ENCODE peak calls at places on chromosomes 11 and 22, in seven cellular contexts. One of them, this sample, is unnamed. For H3K4me1, the result is how much of the 10 kb centered on the place peaks cover.

GRCh38 chr11:64742940-64743590 is 877 bp downstream of the RASGRP2 start:
- DNase-seq in colonic mucosa: peak
- DNase-seq in A673: no peak
- DNase-seq in naive thymus-derived CD4-positive, alpha-beta T cell: peak
- DNase-seq in pancreas: peak
- DNase-seq in CD8-positive, alpha-beta memory T cell: peak
- DNase-seq in tibial artery: peak
- DNase-seq in this sample: peak

GRCh38 chr11:128279861-128280260 is 307.5 kb downstream of the ETS1 start:
- DNase-seq in colonic mucosa: no peak
- DNase-seq in naive thymus-derived CD4-positive, alpha-beta T cell: no peak
- DNase-seq in A673: no peak
- DNase-seq in CD8-positive, alpha-beta memory T cell: no peak
- DNase-seq in pancreas: no peak
- DNase-seq in tibial artery: no peak
- DNase-seq in this sample: no peak

GRCh38 chr22:42787357-42787736 is 66.7 kb upstream of the A4GALT start:
- DNase-seq in pancreas: no peak
- DNase-seq in A673: no peak
- DNase-seq in CD8-positive, alpha-beta memory T cell: no peak
- DNase-seq in naive thymus-derived CD4-positive, alpha-beta T cell: no peak
- DNase-seq in colonic mucosa: no peak
- DNase-seq in tibial artery: no peak
- DNase-seq in this sample: no peak

GRCh38 chr22:50315289-50316113 is 8.1 kb upstream of the PLXNB2 start:
- DNase-seq in A673: no peak
- DNase-seq in CD8-positive, alpha-beta memory T cell: no peak
- DNase-seq in colonic mucosa: no peak
- DNase-seq in pancreas: no peak
- DNase-seq in tibial artery: no peak
- DNase-seq in naive thymus-derived CD4-positive, alpha-beta T cell: no peak
- DNase-seq in this sample: no peak

GRCh38 chr11:117221775-117222517 is 9.9 kb downstream of the PCSK7 start:
- DNase-seq in A673: peak
- DNase-seq in naive thymus-derived CD4-positive, alpha-beta T cell: no peak
- DNase-seq in pancreas: no peak
- DNase-seq in tibial artery: peak
- DNase-seq in colonic mucosa: peak
- DNase-seq in CD8-positive, alpha-beta memory T cell: no peak
- DNase-seq in this sample: peak

GRCh38 chr11:30533445-30533947 is 52.7 kb downstream of the MPPED2 start:
- DNase-seq in colonic mucosa: no peak
- DNase-seq in CD8-positive, alpha-beta memory T cell: no peak
- DNase-seq in pancreas: no peak
- DNase-seq in tibial artery: no peak
- DNase-seq in A673: no peak
- DNase-seq in naive thymus-derived CD4-positive, alpha-beta T cell: no peak
- DNase-seq in this sample: no peak

GRCh38 chr11:1153105-1153950 is 4.4 kb upstream of the MUC5AC start:
- DNase-seq in CD8-positive, alpha-beta memory T cell: no peak
- DNase-seq in A673: no peak
- DNase-seq in pancreas: peak
- DNase-seq in colonic mucosa: peak
- DNase-seq in tibial artery: peak
- DNase-seq in naive thymus-derived CD4-positive, alpha-beta T cell: no peak
- DNase-seq in this sample: no peak

GRCh38 chr11:126348806-126349582 is 6.5 kb upstream of the ST3GAL4 start:
- DNase-seq in tibial artery: no peak
- DNase-seq in colonic mucosa: no peak
- DNase-seq in naive thymus-derived CD4-positive, alpha-beta T cell: no peak
- DNase-seq in A673: no peak
- DNase-seq in CD8-positive, alpha-beta memory T cell: no peak
- DNase-seq in pancreas: no peak
- DNase-seq in this sample: no peak

GRCh38 chr11:18790820-18791174 is 801 bp downstream of the PTPN5 start:
- DNase-seq in pancreas: no peak
- DNase-seq in tibial artery: no peak
- DNase-seq in colonic mucosa: no peak
- DNase-seq in naive thymus-derived CD4-positive, alpha-beta T cell: no peak
- DNase-seq in A673: no peak
- DNase-seq in CD8-positive, alpha-beta memory T cell: no peak
- DNase-seq in this sample: no peak

GRCh38 chr22:44617828-44618227 is 84.2 kb upstream of the PRR5 start:
- DNase-seq in CD8-positive, alpha-beta memory T cell: no peak
- DNase-seq in pancreas: no peak
- DNase-seq in tibial artery: no peak
- DNase-seq in naive thymus-derived CD4-positive, alpha-beta T cell: no peak
- DNase-seq in A673: no peak
- DNase-seq in colonic mucosa: no peak
- DNase-seq in this sample: no peak

GRCh38 chr11:34242037-34242625 is 115.7 kb downstream of the ABTB2 start:
- DNase-seq in A673: no peak
- DNase-seq in naive thymus-derived CD4-positive, alpha-beta T cell: no peak
- DNase-seq in tibial artery: no peak
- DNase-seq in pancreas: no peak
- DNase-seq in colonic mucosa: no peak
- DNase-seq in CD8-positive, alpha-beta memory T cell: no peak
- DNase-seq in this sample: no peak

GRCh38 chr11:29801561-29801960 is 215.3 kb downstream of the KCNA4 start:
- DNase-seq in CD8-positive, alpha-beta memory T cell: no peak
- DNase-seq in A673: no peak
- DNase-seq in pancreas: no peak
- DNase-seq in tibial artery: no peak
- DNase-seq in naive thymus-derived CD4-positive, alpha-beta T cell: no peak
- DNase-seq in colonic mucosa: no peak
- DNase-seq in this sample: no peak

GRCh38 chr11:65644837-65645236 is 6.9 kb downstream of the SIPA1 start:
- DNase-seq in A673: no peak
- DNase-seq in tibial artery: no peak
- DNase-seq in pancreas: peak
- DNase-seq in colonic mucosa: no peak
- DNase-seq in naive thymus-derived CD4-positive, alpha-beta T cell: no peak
- DNase-seq in CD8-positive, alpha-beta memory T cell: no peak
- DNase-seq in this sample: no peak

GRCh38 chr22:17120711-17121234 is 387 bp downstream of the TMEM121B start:
- DNase-seq in tibial artery: no peak
- DNase-seq in A673: peak
- DNase-seq in naive thymus-derived CD4-positive, alpha-beta T cell: no peak
- DNase-seq in colonic mucosa: no peak
- DNase-seq in pancreas: peak
- DNase-seq in CD8-positive, alpha-beta memory T cell: no peak
- DNase-seq in this sample: no peak
- H3K4me3 ChIP-seq in tibial artery: peak
- H3K4me3 ChIP-seq in A673: peak
- H3K4me3 ChIP-seq in naive thymus-derived CD4-positive, alpha-beta T cell: no peak
- H3K4me3 ChIP-seq in colonic mucosa: peak
- H3K4me3 ChIP-seq in pancreas: peak
- H3K4me3 ChIP-seq in CD8-positive, alpha-beta memory T cell: no peak
- H3K4me3 ChIP-seq in this sample: no peak

GRCh38 chr11:8689726-8690255 is 7.2 kb downstream of the RPL27A start:
- DNase-seq in colonic mucosa: no peak
- DNase-seq in naive thymus-derived CD4-positive, alpha-beta T cell: no peak
- DNase-seq in CD8-positive, alpha-beta memory T cell: no peak
- DNase-seq in A673: no peak
- DNase-seq in pancreas: no peak
- DNase-seq in tibial artery: no peak
- DNase-seq in this sample: no peak
- H3K4me1 ChIP-seq in colonic mucosa: under half
- H3K4me1 ChIP-seq in naive thymus-derived CD4-positive, alpha-beta T cell: under half
- H3K4me1 ChIP-seq in CD8-positive, alpha-beta memory T cell: under half
- H3K4me1 ChIP-seq in A673: under half
- H3K4me1 ChIP-seq in pancreas: under half
- H3K4me1 ChIP-seq in tibial artery: under half
- H3K4me1 ChIP-seq in this sample: under half

DNA sequence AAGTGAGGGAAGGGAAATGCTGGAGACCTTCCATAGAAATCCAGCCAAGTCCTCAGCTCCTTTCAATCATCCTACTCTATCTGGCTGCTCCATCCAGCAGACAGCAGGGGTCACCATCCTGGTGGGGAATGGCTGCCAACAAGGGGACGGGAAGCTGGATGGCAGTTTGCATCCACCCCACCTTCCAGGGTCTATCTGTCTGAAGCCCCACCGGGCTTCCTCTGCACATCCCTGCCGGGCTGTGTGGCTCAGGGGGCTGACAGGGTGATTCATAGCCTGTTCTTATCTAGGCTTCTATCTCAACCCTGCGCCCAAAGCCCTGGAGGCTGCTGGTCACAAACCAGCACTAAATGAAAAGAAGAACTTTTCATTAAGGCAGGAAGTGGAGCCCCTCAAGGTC is 1.1 kb downstream of the SYTL2 start:
- DNase-seq in tibial artery: peak
- DNase-seq in colonic mucosa: peak
- DNase-seq in naive thymus-derived CD4-positive, alpha-beta T cell: no peak
- DNase-seq in CD8-positive, alpha-beta memory T cell: peak
- DNase-seq in pancreas: peak
- DNase-seq in A673: peak
- DNase-seq in this sample: peak
- H3K4me3 ChIP-seq in tibial artery: peak
- H3K4me3 ChIP-seq in colonic mucosa: peak
- H3K4me3 ChIP-seq in naive thymus-derived CD4-positive, alpha-beta T cell: peak
- H3K4me3 ChIP-seq in CD8-positive, alpha-beta memory T cell: peak
- H3K4me3 ChIP-seq in pancreas: no peak
- H3K4me3 ChIP-seq in A673: no peak
- H3K4me3 ChIP-seq in this sample: peak

GRCh38 chr22:39209756-39210155 is 35.0 kb downstream of the PDGFB start:
- DNase-seq in CD8-positive, alpha-beta memory T cell: no peak
- DNase-seq in A673: no peak
- DNase-seq in pancreas: no peak
- DNase-seq in naive thymus-derived CD4-positive, alpha-beta T cell: no peak
- DNase-seq in colonic mucosa: no peak
- DNase-seq in tibial artery: peak
- DNase-seq in this sample: no peak
- H3K4me1 ChIP-seq in CD8-positive, alpha-beta memory T cell: under half
- H3K4me1 ChIP-seq in A673: under half
- H3K4me1 ChIP-seq in pancreas: under half
- H3K4me1 ChIP-seq in naive thymus-derived CD4-positive, alpha-beta T cell: under half
- H3K4me1 ChIP-seq in colonic mucosa: under half
- H3K4me1 ChIP-seq in tibial artery: under half
- H3K4me1 ChIP-seq in this sample: under half

GRCh38 chr11:10564692-10565318 is 3.7 kb downstream of the LYVE1 start:
- DNase-seq in CD8-positive, alpha-beta memory T cell: no peak
- DNase-seq in pancreas: no peak
- DNase-seq in A673: peak
- DNase-seq in colonic mucosa: no peak
- DNase-seq in tibial artery: no peak
- DNase-seq in naive thymus-derived CD4-positive, alpha-beta T cell: no peak
- DNase-seq in this sample: no peak
- H3K4me3 ChIP-seq in CD8-positive, alpha-beta memory T cell: no peak
- H3K4me3 ChIP-seq in pancreas: no peak
- H3K4me3 ChIP-seq in A673: no peak
- H3K4me3 ChIP-seq in colonic mucosa: no peak
- H3K4me3 ChIP-seq in tibial artery: no peak
- H3K4me3 ChIP-seq in naive thymus-derived CD4-positive, alpha-beta T cell: no peak
- H3K4me3 ChIP-seq in this sample: no peak

This sample was measured in mucosa of descending colon.